ENCODE peak calls at places on chromosomes 4 and X, in seven cellular contexts. N is AG09309, D is aorta, C is endothelial cell, A is fibroblast of mammary gland, W is upper lobe of right lung, L is endodermal cell. Q is an unnamed sample.

GRCh38 chrX:20352935-20353336 is 86.2 kb upstream of the RPS6KA3 start:
- DNase-seq in N (no peak), D (no peak), C (no peak), A (no peak), W (no peak), L (no peak), Q (no peak)

GRCh38 chrX:9897761-9898161 is 69.4 kb upstream of the CLDN34 start:
- DNase-seq in N (peak), D (no peak), C (no peak), A (peak), W (no peak), L (no peak), Q (no peak)

GRCh38 chrX:31126205-31126604 is 54.4 kb upstream of the FTHL17 start:
- DNase-seq in N (no peak), D (no peak), C (no peak), A (peak), W (no peak), L (no peak), Q (no peak)

GRCh38 chr4:7200801-7201200 is 8.5 kb downstream of the SORCS2 start:
- DNase-seq in N (no peak), D (peak), C (no peak), A (no peak), W (peak), L (peak), Q (no peak)

GRCh38 chr4:14824189-14824588 is 178.1 kb upstream of the CPEB2 start:
- DNase-seq in N (no peak), D (no peak), C (no peak), A (no peak), W (no peak), L (no peak), Q (no peak)

GRCh38 chr4:148634476-148634875 is 192.3 kb upstream of the NR3C2 start:
- DNase-seq in N (no peak), D (no peak), C (no peak), A (peak), W (no peak), L (no peak), Q (no peak)

GRCh38 chrX:16934212-16934611 is 12.2 kb upstream of the REPS2 start:
- DNase-seq in N (no peak), D (no peak), C (no peak), A (no peak), W (no peak), L (no peak), Q (no peak)

GRCh38 chr4:21641696-21642095 is 306.9 kb downstream of the KCNIP4 start:
- DNase-seq in N (no peak), D (no peak), C (no peak), A (no peak), W (no peak), L (no peak), Q (no peak)

GRCh38 chr4:42366959-42367358 is 30.3 kb upstream of the SHISA3 start:
- DNase-seq in N (no peak), D (no peak), C (no peak), A (no peak), W (no peak), L (no peak), Q (no peak)

GRCh38 chr4:145352438-145353145 is 129.1 kb upstream of the SMAD1 start:
- DNase-seq in N (no peak), D (no peak), C (no peak), A (no peak), W (no peak), L (no peak), Q (no peak)

GRCh38 chrX:80812176-80812575 is 2.5 kb upstream of the BRWD3 start:
- DNase-seq in N (no peak), D (peak), C (peak), A (no peak), W (no peak), L (peak), Q (peak)

GRCh38 chr4:118957683-118958082 is 69.0 kb downstream of the SYNPO2 start:
- DNase-seq in N (no peak), D (no peak), C (no peak), A (peak), W (no peak), L (no peak), Q (no peak)

GRCh38 chrX:76428243-76429130 is 977 bp downstream of the MAGEE1 start:
- DNase-seq in N (no peak), D (peak), C (peak), A (no peak), W (peak), L (peak), Q (peak)

GRCh38 chrX:30831082-30831481 is 58.0 kb downstream of the TAB3 start:
- DNase-seq in N (no peak), D (no peak), C (no peak), A (no peak), W (no peak), L (no peak), Q (no peak)

GRCh38 chr4:13859423-13859822 is 231.9 kb upstream of the BOD1L1 start:
- DNase-seq in N (no peak), D (no peak), C (no peak), A (no peak), W (no peak), L (no peak), Q (no peak)

GRCh38 chrX:135520553-135521404 is at the start of gene INTS6L:
- DNase-seq in N (peak), D (peak), C (peak), A (peak), W (peak), L (peak), Q (peak)

GRCh38 chr4:54986095-54986846 is 139.1 kb downstream of the KDR start:
- DNase-seq in N (no peak), D (no peak), C (no peak), A (no peak), W (no peak), L (peak), Q (peak)

GRCh38 chr4:3712112-3712805 is 53.9 kb upstream of the ADRA2C start:
- DNase-seq in N (no peak), D (no peak), C (no peak), A (no peak), W (no peak), L (no peak), Q (no peak)

GRCh38 chrX:43540318-43540717 is 115.8 kb upstream of the MAOA start:
- DNase-seq in N (no peak), D (no peak), C (no peak), A (no peak), W (no peak), L (no peak), Q (no peak)

GRCh38 chrX:7385131-7385530 is 237.2 kb upstream of the PUDP start:
- DNase-seq in N (no peak), D (no peak), C (no peak), A (no peak), W (no peak), L (no peak), Q (no peak)

GRCh38 chrX:150361070-150361776 is 1.9 kb upstream of the MAMLD1 start:
- DNase-seq in N (no peak), D (no peak), C (peak), A (no peak), W (peak), L (peak), Q (peak)

GRCh38 chr4:66091801-66092200 is 421.5 kb upstream of the EPHA5 start:
- DNase-seq in N (no peak), D (no peak), C (no peak), A (no peak), W (no peak), L (no peak), Q (no peak)

GRCh38 chr4:101198741-101199339 is 148.5 kb downstream of the PPP3CA start:
- DNase-seq in N (no peak), D (no peak), C (no peak), A (no peak), W (no peak), L (no peak), Q (no peak)

GRCh38 chr4:80307183-80307735 is 28.3 kb upstream of the CFAP299 start:
- DNase-seq in N (peak), D (no peak), C (no peak), A (no peak), W (no peak), L (no peak), Q (no peak)

GRCh38 chr4:75484195-75484594 is 30.0 kb downstream of the RCHY1 start:
- DNase-seq in N (no peak), D (no peak), C (no peak), A (no peak), W (no peak), L (no peak), Q (no peak)

GRCh38 chr4:103197765-103198110 is 405 bp downstream of the CENPE start:
- DNase-seq in N (no peak), D (no peak), C (no peak), A (peak), W (no peak), L (no peak), Q (no peak)

GRCh38 chrX:79325263-79325958 is 41.7 kb downstream of the ITM2A start:
- DNase-seq in N (no peak), D (no peak), C (no peak), A (no peak), W (no peak), L (peak), Q (peak)

GRCh38 chr4:75995727-75996126 is 5.0 kb upstream of the SDAD1 start:
- DNase-seq in N (peak), D (no peak), C (no peak), A (peak), W (no peak), L (peak), Q (no peak)

GRCh38 chr4:26854701-26855100 is 5.9 kb upstream of the STIM2 start:
- DNase-seq in N (no peak), D (no peak), C (no peak), A (no peak), W (no peak), L (no peak), Q (no peak)

GRCh38 chr4:156475322-156475721 is 496.3 kb downstream of the PDGFC start:
- DNase-seq in N (peak), D (no peak), C (peak), A (peak), W (no peak), L (no peak), Q (no peak)